ENCODE peak calls at places on chromosomes 16 and 17, in ten cellular contexts. One of them, this sample, is unnamed.

GRCh38 chr17:61464121-61464905 is 12.1 kb downstream of the TBX4 start:
- DNase-seq in MM.1S: no peak
- DNase-seq in CD8-positive, alpha-beta T cell: no peak
- DNase-seq in astrocyte: no peak
- DNase-seq in brain microvascular endothelial cell: no peak
- DNase-seq in WTC11: no peak
- DNase-seq in upper lobe of right lung: peak; percentile 55
- DNase-seq in mesothelial cell of epicardium: no peak
- DNase-seq in tibial artery: peak; percentile 16
- DNase-seq in stomach: no peak
- DNase-seq in this sample: no peak

GRCh38 chr16:69243479-69243878 is 56.5 kb downstream of the SNTB2 start:
- DNase-seq in WTC11: no peak
- DNase-seq in MM.1S: no peak
- DNase-seq in mesothelial cell of epicardium: no peak
- DNase-seq in tibial artery: no peak
- DNase-seq in stomach: no peak
- DNase-seq in brain microvascular endothelial cell: peak; percentile 38
- DNase-seq in CD8-positive, alpha-beta T cell: no peak
- DNase-seq in astrocyte: peak; percentile 82
- DNase-seq in upper lobe of right lung: no peak
- DNase-seq in this sample: no peak

GRCh38 chr17:65029605-65030308 is 26.8 kb downstream of the GNA13 start:
- DNase-seq in MM.1S: no peak
- DNase-seq in CD8-positive, alpha-beta T cell: no peak
- DNase-seq in brain microvascular endothelial cell: no peak
- DNase-seq in astrocyte: no peak
- DNase-seq in mesothelial cell of epicardium: no peak
- DNase-seq in upper lobe of right lung: no peak
- DNase-seq in WTC11: no peak
- DNase-seq in tibial artery: no peak
- DNase-seq in stomach: no peak
- DNase-seq in this sample: no peak

GRCh38 chr17:45372325-45372869 is 55.6 kb upstream of the MAP3K14 start:
- DNase-seq in mesothelial cell of epicardium: no peak
- DNase-seq in WTC11: peak; percentile 9
- DNase-seq in stomach: no peak
- DNase-seq in astrocyte: no peak
- DNase-seq in upper lobe of right lung: peak; percentile 23
- DNase-seq in MM.1S: no peak
- DNase-seq in CD8-positive, alpha-beta T cell: no peak
- DNase-seq in tibial artery: no peak
- DNase-seq in brain microvascular endothelial cell: peak; percentile 7
- DNase-seq in this sample: no peak

GRCh38 chr17:6501359-6501758 is 55.0 kb downstream of the PITPNM3 start:
- DNase-seq in brain microvascular endothelial cell: no peak
- DNase-seq in CD8-positive, alpha-beta T cell: no peak
- DNase-seq in stomach: no peak
- DNase-seq in MM.1S: no peak
- DNase-seq in WTC11: no peak
- DNase-seq in astrocyte: no peak
- DNase-seq in mesothelial cell of epicardium: no peak
- DNase-seq in tibial artery: no peak
- DNase-seq in upper lobe of right lung: peak; percentile 11
- DNase-seq in this sample: no peak

GRCh38 chr16:85017151-85017550 is 5.8 kb upstream of the ZDHHC7 start:
- DNase-seq in mesothelial cell of epicardium: no peak
- DNase-seq in astrocyte: peak; percentile 65
- DNase-seq in CD8-positive, alpha-beta T cell: no peak
- DNase-seq in tibial artery: no peak
- DNase-seq in WTC11: no peak
- DNase-seq in upper lobe of right lung: no peak
- DNase-seq in brain microvascular endothelial cell: peak; percentile 50
- DNase-seq in stomach: no peak
- DNase-seq in MM.1S: peak; percentile 55
- DNase-seq in this sample: no peak

GRCh38 chr17:17495448-17496188 is 577 bp downstream of the RASD1 start:
- DNase-seq in mesothelial cell of epicardium: no peak
- DNase-seq in MM.1S: no peak
- DNase-seq in astrocyte: peak; percentile 47
- DNase-seq in upper lobe of right lung: peak; percentile 77
- DNase-seq in stomach: no peak
- DNase-seq in WTC11: peak; percentile 53
- DNase-seq in brain microvascular endothelial cell: peak; percentile 5
- DNase-seq in tibial artery: peak; percentile 37
- DNase-seq in CD8-positive, alpha-beta T cell: peak; percentile 65
- DNase-seq in this sample: no peak

GRCh38 chr17:30095507-30096244 is 20.9 kb upstream of the NSRP1 start:
- DNase-seq in CD8-positive, alpha-beta T cell: no peak
- DNase-seq in stomach: no peak
- DNase-seq in WTC11: no peak
- DNase-seq in upper lobe of right lung: no peak
- DNase-seq in brain microvascular endothelial cell: peak; percentile 78
- DNase-seq in mesothelial cell of epicardium: no peak
- DNase-seq in astrocyte: peak; percentile 76
- DNase-seq in tibial artery: no peak
- DNase-seq in MM.1S: peak; percentile 43
- DNase-seq in this sample: no peak

GRCh38 chr16:3010510-3010909 is 2.2 kb upstream of the CLDN9 start:
- DNase-seq in mesothelial cell of epicardium: no peak
- DNase-seq in CD8-positive, alpha-beta T cell: no peak
- DNase-seq in MM.1S: no peak
- DNase-seq in upper lobe of right lung: no peak
- DNase-seq in tibial artery: no peak
- DNase-seq in brain microvascular endothelial cell: no peak
- DNase-seq in astrocyte: no peak
- DNase-seq in WTC11: no peak
- DNase-seq in stomach: no peak
- DNase-seq in this sample: no peak

GRCh38 chr16:19143241-19143640 is 24.8 kb upstream of the SYT17 start:
- DNase-seq in brain microvascular endothelial cell: no peak
- DNase-seq in CD8-positive, alpha-beta T cell: no peak
- DNase-seq in WTC11: no peak
- DNase-seq in stomach: no peak
- DNase-seq in upper lobe of right lung: no peak
- DNase-seq in astrocyte: no peak
- DNase-seq in mesothelial cell of epicardium: no peak
- DNase-seq in tibial artery: no peak
- DNase-seq in MM.1S: no peak
- DNase-seq in this sample: peak; percentile 29

GRCh38 chr16:89924925-89925307 is 1.8 kb downstream of the TUBB3 start:
- DNase-seq in WTC11: no peak
- DNase-seq in tibial artery: no peak
- DNase-seq in brain microvascular endothelial cell: no peak
- DNase-seq in MM.1S: no peak
- DNase-seq in astrocyte: no peak
- DNase-seq in CD8-positive, alpha-beta T cell: no peak
- DNase-seq in upper lobe of right lung: no peak
- DNase-seq in stomach: no peak
- DNase-seq in mesothelial cell of epicardium: no peak
- DNase-seq in this sample: no peak

GRCh38 chr16:28528463-28528867 is 10.3 kb downstream of the NUPR1 start:
- DNase-seq in tibial artery: no peak
- DNase-seq in astrocyte: no peak
- DNase-seq in stomach: peak; percentile 73
- DNase-seq in brain microvascular endothelial cell: no peak
- DNase-seq in mesothelial cell of epicardium: no peak
- DNase-seq in MM.1S: no peak
- DNase-seq in WTC11: no peak
- DNase-seq in CD8-positive, alpha-beta T cell: no peak
- DNase-seq in upper lobe of right lung: no peak
- DNase-seq in this sample: no peak

GRCh38 chr16:48201515-48202201 is 42.4 kb upstream of the LONP2 start:
- DNase-seq in MM.1S: no peak
- DNase-seq in CD8-positive, alpha-beta T cell: no peak
- DNase-seq in tibial artery: peak; percentile 32
- DNase-seq in stomach: no peak
- DNase-seq in astrocyte: no peak
- DNase-seq in brain microvascular endothelial cell: no peak
- DNase-seq in mesothelial cell of epicardium: no peak
- DNase-seq in upper lobe of right lung: no peak
- DNase-seq in WTC11: no peak
- DNase-seq in this sample: no peak

GRCh38 chr17:79915850-79916430 is 76.7 kb upstream of the CBX4 start:
- DNase-seq in stomach: peak; percentile 88
- DNase-seq in WTC11: peak; percentile 72
- DNase-seq in mesothelial cell of epicardium: no peak
- DNase-seq in upper lobe of right lung: peak; percentile 84
- DNase-seq in brain microvascular endothelial cell: no peak
- DNase-seq in CD8-positive, alpha-beta T cell: no peak
- DNase-seq in astrocyte: no peak
- DNase-seq in MM.1S: no peak
- DNase-seq in tibial artery: no peak
- DNase-seq in this sample: no peak
- TF ChIP-seq CTCF in stomach: no peak
- TF ChIP-seq CTCF in WTC11: no peak
- TF ChIP-seq CTCF in mesothelial cell of epicardium: peak; percentile 12
- TF ChIP-seq CTCF in upper lobe of right lung: peak; percentile 37
- TF ChIP-seq CTCF in brain microvascular endothelial cell: peak; percentile 53
- TF ChIP-seq CTCF in CD8-positive, alpha-beta T cell: no peak
- TF ChIP-seq CTCF in astrocyte: no peak
- TF ChIP-seq CTCF in MM.1S: peak; percentile 12
- TF ChIP-seq CTCF in tibial artery: peak; percentile 14
- TF ChIP-seq CTCF in this sample: peak; percentile 47

DNA sequence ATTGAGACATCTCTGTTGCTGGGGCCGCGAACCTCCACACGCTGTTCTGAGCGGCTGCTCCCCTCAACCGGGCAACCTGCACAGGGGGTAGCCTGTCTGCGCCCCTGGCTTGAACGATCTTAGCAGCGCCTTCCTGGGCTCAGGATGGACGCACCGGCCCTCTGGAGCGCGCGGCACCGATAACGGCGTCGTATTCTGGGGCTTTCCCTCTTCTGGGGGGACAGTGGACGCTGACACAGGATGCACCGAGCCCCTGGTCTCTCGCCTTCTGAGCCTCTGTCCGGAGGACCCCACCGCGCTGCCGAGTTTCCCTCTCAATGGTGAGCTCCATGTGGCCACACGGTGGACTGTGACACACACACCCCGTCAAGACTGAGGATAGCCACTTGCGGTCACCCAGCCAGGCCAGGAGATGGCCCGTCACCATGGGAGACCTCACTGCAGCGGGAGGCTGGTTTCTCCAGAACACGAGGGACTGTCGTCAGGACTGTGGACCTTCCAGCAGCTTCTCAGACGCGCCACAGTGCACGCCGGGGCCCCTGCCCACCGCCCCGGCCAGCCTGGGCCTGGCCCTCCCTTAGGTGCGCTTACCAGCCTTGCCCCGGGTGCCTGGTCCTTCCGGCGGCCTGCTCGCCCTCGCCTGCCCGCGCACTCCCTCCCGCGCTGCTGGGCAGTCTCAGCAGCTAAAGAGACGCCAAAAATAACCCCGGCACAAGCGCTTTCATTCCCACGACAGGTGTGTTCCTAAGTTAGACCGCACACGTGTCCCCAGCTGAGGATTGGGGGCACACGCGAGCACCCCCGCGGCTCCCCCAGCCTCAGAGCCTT is 30.0 kb upstream of the PABPN1L start:
- DNase-seq in CD8-positive, alpha-beta T cell: no peak
- DNase-seq in upper lobe of right lung: no peak
- DNase-seq in mesothelial cell of epicardium: no peak
- DNase-seq in tibial artery: no peak
- DNase-seq in brain microvascular endothelial cell: no peak
- DNase-seq in WTC11: no peak
- DNase-seq in MM.1S: no peak
- DNase-seq in stomach: no peak
- DNase-seq in astrocyte: no peak
- DNase-seq in this sample: no peak
- TF ChIP-seq CTCF in CD8-positive, alpha-beta T cell: no peak
- TF ChIP-seq CTCF in upper lobe of right lung: no peak
- TF ChIP-seq CTCF in mesothelial cell of epicardium: no peak
- TF ChIP-seq CTCF in tibial artery: no peak
- TF ChIP-seq CTCF in brain microvascular endothelial cell: no peak
- TF ChIP-seq CTCF in WTC11: no peak
- TF ChIP-seq CTCF in MM.1S: no peak
- TF ChIP-seq CTCF in stomach: no peak
- TF ChIP-seq CTCF in astrocyte: no peak
- TF ChIP-seq CTCF in this sample: no peak

DNA sequence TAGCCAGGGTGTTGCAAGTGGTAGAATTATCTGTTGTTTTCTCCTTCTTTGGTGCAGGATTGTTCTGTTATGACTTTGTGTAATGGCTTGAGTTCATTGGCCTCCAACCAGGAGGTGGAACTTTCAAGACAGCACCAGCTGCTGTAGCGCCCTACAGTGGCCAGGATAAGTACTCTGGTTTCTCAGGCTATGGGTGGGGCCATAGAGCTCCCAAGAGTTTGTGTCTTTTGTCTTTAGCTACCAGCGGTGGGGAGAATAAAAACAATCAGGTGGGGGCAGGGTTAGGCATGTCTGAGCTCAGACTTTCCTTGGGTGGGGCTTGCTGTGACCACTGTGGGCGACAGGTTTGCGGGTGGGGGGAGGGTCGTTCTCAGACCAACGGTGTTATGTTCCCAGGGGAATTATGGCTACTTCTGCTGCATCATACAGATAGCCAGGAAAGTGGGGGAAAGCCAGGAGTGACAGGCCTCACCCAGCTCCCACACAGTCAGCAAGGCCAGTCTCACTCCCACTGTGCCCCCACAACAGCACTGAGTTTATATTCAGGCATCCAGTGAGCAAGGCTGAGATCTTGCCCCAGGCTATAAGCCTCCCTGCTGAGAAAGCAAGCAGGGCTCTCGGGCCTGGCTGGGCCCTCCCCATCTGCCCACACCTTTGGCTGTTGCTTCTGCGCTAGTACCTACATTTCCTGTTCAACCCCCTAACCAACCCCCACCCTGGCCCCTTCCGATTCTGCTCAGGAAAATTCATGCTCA is 15.4 kb downstream of the ABCA10 start:
- DNase-seq in CD8-positive, alpha-beta T cell: no peak
- DNase-seq in tibial artery: no peak
- DNase-seq in stomach: no peak
- DNase-seq in MM.1S: no peak
- DNase-seq in mesothelial cell of epicardium: no peak
- DNase-seq in astrocyte: no peak
- DNase-seq in WTC11: peak; percentile 28
- DNase-seq in upper lobe of right lung: no peak
- DNase-seq in brain microvascular endothelial cell: no peak
- DNase-seq in this sample: no peak
- TF ChIP-seq CTCF in CD8-positive, alpha-beta T cell: no peak
- TF ChIP-seq CTCF in tibial artery: no peak
- TF ChIP-seq CTCF in stomach: no peak
- TF ChIP-seq CTCF in MM.1S: no peak
- TF ChIP-seq CTCF in mesothelial cell of epicardium: no peak
- TF ChIP-seq CTCF in astrocyte: no peak
- TF ChIP-seq CTCF in WTC11: no peak
- TF ChIP-seq CTCF in upper lobe of right lung: no peak
- TF ChIP-seq CTCF in brain microvascular endothelial cell: no peak
- TF ChIP-seq CTCF in this sample: no peak

DNA sequence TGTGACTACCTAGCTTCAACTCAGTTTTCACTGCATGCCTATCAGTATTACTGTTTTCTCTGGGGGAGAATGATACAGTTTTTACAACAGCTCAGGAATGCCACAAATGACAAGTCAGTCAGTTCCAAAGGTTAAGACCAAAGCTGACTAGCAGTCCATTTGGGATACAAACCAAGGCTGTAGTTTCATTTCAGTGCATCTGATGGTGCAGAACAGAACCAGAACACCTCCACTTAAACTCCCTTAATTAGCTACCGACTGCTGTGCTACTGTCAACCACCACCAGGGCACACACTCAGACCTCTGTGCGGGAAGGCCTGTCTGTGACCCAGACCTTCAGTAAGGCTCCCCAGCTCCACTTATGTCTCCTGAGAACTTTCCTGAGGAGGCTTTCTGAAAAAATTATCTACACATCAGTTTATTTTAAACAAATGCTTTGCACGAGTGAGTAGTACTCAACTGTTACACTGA is 20.4 kb downstream of the NFE2L1 start:
- DNase-seq in brain microvascular endothelial cell: peak; percentile 28
- DNase-seq in astrocyte: peak; percentile 22
- DNase-seq in mesothelial cell of epicardium: no peak
- DNase-seq in stomach: no peak
- DNase-seq in MM.1S: no peak
- DNase-seq in WTC11: peak; percentile 57
- DNase-seq in CD8-positive, alpha-beta T cell: no peak
- DNase-seq in tibial artery: no peak
- DNase-seq in upper lobe of right lung: no peak
- DNase-seq in this sample: no peak
- TF ChIP-seq CTCF in brain microvascular endothelial cell: peak; percentile 75
- TF ChIP-seq CTCF in astrocyte: peak; percentile 36
- TF ChIP-seq CTCF in mesothelial cell of epicardium: peak; percentile 38
- TF ChIP-seq CTCF in stomach: no peak
- TF ChIP-seq CTCF in MM.1S: peak; percentile 38
- TF ChIP-seq CTCF in WTC11: no peak
- TF ChIP-seq CTCF in CD8-positive, alpha-beta T cell: no peak
- TF ChIP-seq CTCF in tibial artery: peak; percentile 18
- TF ChIP-seq CTCF in upper lobe of right lung: peak; percentile 27
- TF ChIP-seq CTCF in this sample: peak; percentile 11